ENCODE peak calls at places on chromosome 21, in ten cellular contexts. X, K, Y, B, L, T, S, M, D and F are unnamed samples.

GRCh38 chr21:44432841-44433790 is 22.2 kb upstream of the LRRC3 start:
- DNase-seq in D (peak; percentile 1), T (peak; percentile 60), Y (no peak), S (no peak), L (no peak), M (no peak), B (no peak), K (peak; percentile 3), X (no peak), F (no peak)

GRCh38 chr21:37368536-37369279 is 2.1 kb downstream of the DYRK1A start:
- DNase-seq in S (no peak), K (no peak), L (no peak), T (no peak), D (no peak), B (no peak), Y (no peak), X (no peak), M (no peak), F (no peak)

GRCh38 chr21:17370263-17370662 is 142.6 kb upstream of the CXADR start:
- DNase-seq in B (no peak), Y (peak; percentile 11), K (no peak), S (no peak), X (no peak), M (peak; percentile 22), L (no peak), D (no peak), T (no peak), F (no peak)

GRCh38 chr21:32712043-32712442 is 15.8 kb downstream of the SYNJ1 start:
- DNase-seq in X (no peak), T (no peak), L (no peak), B (no peak), S (no peak), D (no peak), M (no peak), Y (no peak), K (no peak), F (no peak)

GRCh38 chr21:32456497-32456918 is 44.0 kb downstream of the EVA1C start:
- DNase-seq in X (no peak), T (no peak), D (no peak), L (peak; percentile 70), Y (no peak), B (peak; percentile 67), M (peak; percentile 60), S (no peak), K (no peak), F (no peak)

GRCh38 chr21:14617836-14618235 is 71.7 kb upstream of the SAMSN1 start:
- DNase-seq in T (no peak), L (no peak), D (no peak), B (no peak), K (no peak), S (no peak), X (no peak), Y (no peak), M (no peak), F (no peak)

GRCh38 chr21:42056468-42056867 is 14.6 kb upstream of the UMODL1 start:
- DNase-seq in K (no peak), B (no peak), X (no peak), L (peak; percentile 41), M (no peak), D (no peak), Y (peak; percentile 70), S (no peak), T (no peak), F (no peak)

GRCh38 chr21:41024341-41025056 is 143.5 kb upstream of the BACE2 start:
- DNase-seq in L (no peak), M (no peak), X (no peak), K (no peak), B (no peak), S (peak; percentile 24), T (no peak), D (no peak), Y (no peak), F (no peak)

GRCh38 chr21:41045534-41046268 is 122.3 kb upstream of the BACE2 start:
- DNase-seq in Y (peak; percentile 87), T (no peak), D (no peak), K (no peak), X (peak; percentile 76), S (no peak), M (no peak), L (no peak), B (no peak), F (no peak)

GRCh38 chr21:33801424-33802405 is 113.9 kb downstream of the ATP5PO start:
- DNase-seq in L (peak; percentile 35), D (peak; percentile 72), M (no peak), Y (peak; percentile 92), K (no peak), T (no peak), B (no peak), X (peak; percentile 97), S (no peak), F (no peak)

GRCh38 chr21:43611598-43612369 is 47.5 kb downstream of the HSF2BP start:
- DNase-seq in M (peak; percentile 70), D (peak; percentile 24), T (no peak), L (peak; percentile 69), K (peak; percentile 49), B (peak; percentile 63), S (peak; percentile 71), X (no peak), Y (peak; percentile 7), F (no peak)

GRCh38 chr21:46114963-46115362 is 17.1 kb downstream of the COL6A2 start:
- DNase-seq in X (no peak), S (peak; percentile 13), D (no peak), Y (no peak), K (peak; percentile 5), B (no peak), L (no peak), T (peak; percentile 65), M (no peak), F (no peak)

GRCh38 chr21:41647806-41648561 is 118.9 kb downstream of the RIPK4 start:
- DNase-seq in K (no peak), D (no peak), M (no peak), X (no peak), B (no peak), Y (no peak), T (no peak), S (no peak), L (no peak), F (no peak)

GRCh38 chr21:14762734-14763694 is 216.9 kb upstream of the SAMSN1 start:
- DNase-seq in B (no peak), D (no peak), T (no peak), K (no peak), X (no peak), M (no peak), L (no peak), Y (no peak), S (no peak), F (no peak)

GRCh38 chr21:25801217-25802015 is 66.6 kb downstream of the GABPA start:
- DNase-seq in T (peak; percentile 85), D (peak; percentile 24), B (peak; percentile 63), Y (peak; percentile 48), M (peak; percentile 76), L (peak; percentile 88), X (peak; percentile 94), S (peak; percentile 79), K (peak; percentile 70), F (peak; percentile 66)

GRCh38 chr21:18950045-18950740 is 546.6 kb upstream of the TMPRSS15 start:
- DNase-seq in Y (no peak), B (no peak), D (no peak), S (no peak), K (no peak), X (no peak), M (no peak), L (no peak), T (no peak), F (no peak)

GRCh38 chr21:44441581-44442265 is 13.6 kb upstream of the LRRC3 start:
- DNase-seq in M (no peak), Y (no peak), X (no peak), L (no peak), B (no peak), D (no peak), K (no peak), T (peak; percentile 47), S (peak; percentile 10), F (no peak)

GRCh38 chr21:14120091-14120734 is 90.5 kb downstream of the LIPI start:
- DNase-seq in M (no peak), Y (peak; percentile 45), D (no peak), K (peak; percentile 65), T (no peak), X (peak; percentile 65), S (no peak), L (no peak), B (no peak), F (no peak)

GRCh38 chr21:42012763-42013329 is 2.7 kb upstream of the ZBTB21 start:
- DNase-seq in B (no peak), S (no peak), Y (no peak), K (no peak), T (no peak), M (no peak), X (no peak), L (no peak), D (no peak), F (no peak)

GRCh38 chr21:33478858-33479678 is 706 bp downstream of the TMEM50B start:
- DNase-seq in B (peak; percentile 20), X (peak; percentile 24), Y (peak; percentile 29), D (peak; percentile 6), M (peak; percentile 26), T (peak; percentile 70), L (peak; percentile 73), S (peak; percentile 29), K (peak; percentile 31), F (no peak)

GRCh38 chr21:34352556-34352955 is 11.2 kb upstream of the KCNE2 start:
- DNase-seq in S (no peak), X (no peak), T (no peak), M (no peak), B (no peak), L (no peak), K (no peak), D (no peak), Y (no peak), F (no peak)

GRCh38 chr21:27466175-27466574 is 499.3 kb upstream of the ADAMTS5 start:
- DNase-seq in S (no peak), K (no peak), T (no peak), B (no peak), X (no peak), D (no peak), M (no peak), L (no peak), Y (no peak), F (no peak)

GRCh38 chr21:37367301-37367757 is 756 bp downstream of the DYRK1A start:
- DNase-seq in M (no peak), T (no peak), X (no peak), S (no peak), L (peak; percentile 60), B (no peak), K (peak; percentile 35), Y (no peak), D (no peak), F (no peak)